ENCODE peak calls at places on chromosomes 1 and 21, in five cellular contexts. I, T, E, H and Z are unnamed samples.

GRCh38 chr1:39898648-39899603 is 2.8 kb downstream of the MYCL start:
- DNase-seq in T (no peak), H (peak; percentile 82), I (peak; percentile 83), E (peak; percentile 34), Z (no peak)

GRCh38 chr1:227759345-227760300 is 24.4 kb downstream of the SNAP47 start:
- DNase-seq in I (no peak), H (no peak), T (no peak), E (no peak), Z (no peak)

GRCh38 chr21:35095859-35096291 is 46.8 kb upstream of the RUNX1 start:
- DNase-seq in E (no peak), I (no peak), T (no peak), H (no peak), Z (no peak)

GRCh38 chr1:167936068-167936929 is at the start of gene DCAF6:
- DNase-seq in H (peak; percentile 97), E (peak; percentile 86), T (peak; percentile 98), I (peak; percentile 94), Z (peak; percentile 90)

GRCh38 chr21:33976082-33976979 is 60.7 kb upstream of the ATP5PO start:
- DNase-seq in I (peak; percentile 43), H (peak; percentile 65), E (no peak), T (peak; percentile 90), Z (no peak)

GRCh38 chr1:57517587-57518397 is 93.9 kb upstream of the DAB1 start:
- DNase-seq in I (no peak), T (no peak), H (no peak), E (no peak), Z (no peak)

GRCh38 chr1:163796394-163796821 is 474.7 kb downstream of the NUF2 start:
- DNase-seq in I (no peak), T (no peak), E (no peak), H (no peak), Z (no peak)

GRCh38 chr1:95604784-95605183 is 370.8 kb downstream of the RWDD3 start:
- DNase-seq in H (no peak), I (no peak), E (no peak), T (no peak), Z (no peak)

GRCh38 chr1:228783415-228784045 is 48.3 kb downstream of the RHOU start:
- DNase-seq in T (no peak), E (no peak), I (no peak), H (peak; percentile 41), Z (no peak)

GRCh38 chr21:33848252-33848953 is 67.2 kb downstream of the ATP5PO start:
- DNase-seq in E (no peak), H (no peak), I (no peak), T (no peak), Z (no peak)

GRCh38 chr21:38478782-38479181 is 19.5 kb downstream of the ERG start:
- DNase-seq in I (no peak), T (no peak), H (no peak), E (no peak), Z (no peak)

GRCh38 chr1:28341591-28341990 is 12.8 kb downstream of the MED18 start:
- DNase-seq in E (no peak), H (no peak), T (no peak), I (no peak), Z (no peak)

GRCh38 chr1:203278885-203279406 is 26.4 kb upstream of the BTG2 start:
- DNase-seq in I (peak; percentile 57), H (no peak), E (no peak), T (no peak), Z (no peak)

GRCh38 chr1:208837242-208837641 is 593.1 kb upstream of the PLXNA2 start:
- DNase-seq in E (no peak), I (no peak), H (no peak), T (no peak), Z (no peak)

GRCh38 chr1:42742617-42743301 is 2.7 kb upstream of the CLDN19 start:
- DNase-seq in E (no peak), I (no peak), T (no peak), H (no peak), Z (no peak)

GRCh38 chr1:199422206-199422605 is 605.3 kb upstream of the NR5A2 start:
- DNase-seq in T (no peak), E (no peak), I (peak; percentile 45), H (no peak), Z (no peak)

GRCh38 chr21:30689822-30690221 is 28.8 kb downstream of the KRTAP21-3 start:
- DNase-seq in T (no peak), H (no peak), E (no peak), I (no peak), Z (no peak)

GRCh38 chr1:85936470-85936869 is 220.1 kb downstream of the COL24A1 start:
- DNase-seq in H (no peak), T (no peak), E (no peak), I (no peak), Z (no peak)

GRCh38 chr1:173628888-173629287 is 6.2 kb upstream of the TEX50 start:
- DNase-seq in T (no peak), H (no peak), E (no peak), I (no peak), Z (no peak)

GRCh38 chr1:206674745-206675175 is 9.9 kb upstream of the MAPKAPK2 start:
- DNase-seq in H (no peak), E (no peak), T (no peak), I (no peak), Z (no peak)

GRCh38 chr1:18018381-18018780 is 89.2 kb upstream of the IGSF21 start:
- DNase-seq in I (no peak), H (no peak), E (no peak), T (no peak), Z (no peak)

GRCh38 chr1:92845908-92846307 is 14.1 kb downstream of the RPL5 start:
- DNase-seq in H (no peak), T (no peak), E (no peak), I (no peak), Z (no peak)

GRCh38 chr1:92843046-92843423 is 11.2 kb downstream of the RPL5 start:
- DNase-seq in T (no peak), E (no peak), I (no peak), H (no peak), Z (no peak)

GRCh38 chr1:92842082-92843045 is 10.5 kb downstream of the RPL5 start:
- DNase-seq in H (no peak), I (no peak), E (no peak), T (no peak), Z (no peak)

GRCh38 chr1:92844439-92844838 is 12.6 kb downstream of the RPL5 start:
- DNase-seq in H (no peak), I (no peak), E (no peak), T (no peak), Z (no peak)

DNA sequence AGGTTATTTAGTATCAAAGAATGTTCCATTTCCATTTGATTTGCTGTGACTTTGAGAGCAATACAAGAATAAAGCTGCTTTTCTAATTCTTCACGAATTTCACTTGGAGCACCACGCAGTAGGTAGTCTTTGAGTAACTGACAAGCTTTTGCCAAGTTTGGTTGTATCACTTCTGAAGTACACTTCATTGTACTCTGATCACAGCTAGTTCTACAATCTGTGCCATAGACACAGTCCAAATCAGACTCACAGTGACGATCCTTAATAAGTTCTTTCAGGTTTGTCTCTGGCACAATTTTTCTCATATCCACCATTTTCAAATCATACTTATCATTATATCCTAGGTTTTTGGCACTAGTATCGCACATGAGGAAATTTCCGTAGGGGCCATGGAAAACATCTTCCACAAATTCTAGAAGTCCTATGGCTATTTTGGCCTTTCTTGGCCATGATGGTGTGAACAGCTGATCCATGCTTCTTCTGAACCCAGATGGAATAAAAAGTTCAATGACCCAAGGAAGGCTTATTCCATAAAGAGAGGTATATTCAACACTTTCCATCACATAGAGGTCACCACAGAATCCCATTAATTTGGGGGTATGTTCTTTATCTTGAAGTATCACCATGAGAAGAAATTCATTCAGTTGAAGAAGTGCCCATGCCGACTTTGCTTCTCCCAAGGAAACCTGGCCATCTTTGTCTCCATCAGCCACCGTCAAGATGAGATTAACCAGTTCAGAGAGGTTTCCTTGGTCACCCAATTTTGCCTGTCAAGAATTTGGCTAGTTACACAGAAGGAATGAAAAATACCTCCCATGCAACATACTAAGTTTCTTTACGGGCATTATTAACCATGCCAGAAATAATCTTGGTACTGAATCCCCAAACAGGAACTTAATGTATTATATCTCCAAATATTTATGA is 11.9 kb downstream of the RPL5 start:
- DNase-seq in H (no peak), I (no peak), E (no peak), T (no peak), Z (no peak)
- TF ChIP-seq POLR2AphosphoS5 in H (no peak), I (no peak), E (peak; percentile 15), T (no peak), Z (peak; percentile 57)

DNA sequence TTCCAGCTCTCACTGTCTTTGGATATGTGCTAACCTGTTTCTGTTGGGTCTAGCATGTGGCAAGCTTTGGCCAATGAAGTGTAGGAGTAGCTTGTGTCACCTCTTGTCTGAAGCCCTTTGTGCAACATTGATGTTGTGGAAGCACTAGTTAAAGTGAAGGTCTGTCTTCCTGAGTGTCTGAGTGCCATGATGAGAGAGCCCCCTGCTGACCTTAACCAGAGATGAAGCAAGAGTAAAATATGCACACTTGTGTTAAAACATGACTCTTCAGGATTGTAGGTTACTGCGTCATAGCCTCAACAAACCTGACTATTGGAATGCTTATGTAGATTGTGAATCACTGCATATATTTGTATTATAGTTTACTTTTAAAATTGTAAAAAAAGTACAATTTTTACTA is 103.7 kb downstream of the NCAM2 start:
- DNase-seq in T (no peak), I (no peak), H (peak; percentile 3), E (no peak), Z (no peak)
- TF ChIP-seq TAF1 in T (no peak), I (no peak), H (no peak), E (no peak), Z (no peak)

GRCh38 chr1:175137369-175137768 is 55.2 kb downstream of the KIAA0040 start:
- DNase-seq in I (no peak), H (no peak), T (no peak), E (no peak), Z (no peak)
- TF ChIP-seq POLR2AphosphoS5 in I (no peak), H (no peak), T (no peak), E (no peak), Z (no peak)

GRCh38 chr1:155169541-155169940 is 3.6 kb downstream of the KRTCAP2 start:
- DNase-seq in I (no peak), E (no peak), T (no peak), H (no peak), Z (no peak)

GRCh38 chr1:155168456-155169210 is 4.5 kb downstream of the KRTCAP2 start:
- DNase-seq in H (no peak), E (no peak), I (no peak), T (no peak), Z (no peak)

GRCh38 chr1:155167166-155168104 is 5.7 kb downstream of the KRTCAP2 start:
- DNase-seq in E (peak; percentile 69), I (peak; percentile 96), H (peak; percentile 82), T (no peak), Z (no peak)

GRCh38 chr1:155166006-155166372 is 7.1 kb downstream of the KRTCAP2 start:
- DNase-seq in H (no peak), T (no peak), E (no peak), I (peak; percentile 68), Z (no peak)

DNA sequence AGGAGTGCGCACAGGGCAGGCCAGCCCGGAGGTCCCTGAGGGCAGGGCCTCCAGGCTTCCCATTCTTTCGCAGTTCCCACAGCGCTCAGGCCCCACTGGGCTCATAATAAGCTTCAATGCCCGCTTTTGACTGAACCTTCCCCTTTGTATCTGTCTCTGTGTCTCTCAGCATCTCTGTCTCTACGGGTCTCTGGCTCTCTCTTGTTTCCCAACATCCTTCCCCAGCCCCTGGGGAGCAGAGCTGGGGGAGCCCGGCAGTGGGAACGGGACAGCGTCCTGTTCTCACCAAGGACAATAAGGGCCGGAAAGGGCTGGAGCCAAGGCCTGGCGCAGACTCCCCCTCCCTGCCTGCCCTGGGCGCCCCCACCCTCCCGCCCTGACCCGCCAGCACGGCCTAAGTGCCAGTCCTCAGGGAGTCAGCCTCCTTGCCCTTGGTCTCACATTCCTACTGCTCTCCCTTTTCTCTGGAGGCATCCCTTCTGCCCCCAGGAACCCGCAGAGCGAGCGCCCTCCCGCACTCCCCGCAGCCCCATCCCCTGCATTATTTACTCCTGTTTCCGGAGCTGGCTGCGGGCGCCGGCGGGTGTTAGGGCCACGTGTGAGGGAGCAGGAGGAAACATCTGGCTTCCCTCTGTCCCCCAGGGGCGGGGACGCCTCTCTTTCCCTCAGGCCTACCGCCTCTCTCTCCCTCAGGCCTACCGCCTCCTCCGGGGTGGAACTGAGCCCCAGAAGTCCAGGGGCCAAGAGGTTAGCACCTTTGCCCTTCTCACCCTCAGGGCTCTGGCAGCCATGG is 6.5 kb downstream of the KRTCAP2 start:
- DNase-seq in H (no peak), I (peak; percentile 82), T (no peak), E (peak; percentile 6), Z (no peak)
- TF ChIP-seq TAF1 in H (no peak), I (no peak), T (no peak), E (no peak), Z (no peak)